ENCODE peak calls at places on chromosomes 4 and X, in eight cellular contexts. One of them, this sample, is unnamed.

GRCh38 chr4:140790171-140790570 is 34.0 kb upstream of the TBC1D9 start:
- DNase-seq in nephron progenitor cell: no peak
- DNase-seq in tibial artery: no peak
- DNase-seq in neural crest cell: no peak
- DNase-seq in lower lobe of right lung: no peak
- DNase-seq in prostate gland: no peak
- DNase-seq in AG10803: no peak
- DNase-seq in brain microvascular endothelial cell: no peak
- DNase-seq in this sample: no peak

GRCh38 chrX:49877397-49878101 is 1.7 kb upstream of the USP27X start:
- DNase-seq in nephron progenitor cell: no peak
- DNase-seq in tibial artery: no peak
- DNase-seq in neural crest cell: no peak
- DNase-seq in lower lobe of right lung: no peak
- DNase-seq in prostate gland: no peak
- DNase-seq in AG10803: no peak
- DNase-seq in brain microvascular endothelial cell: no peak
- DNase-seq in this sample: no peak

GRCh38 chr4:788006-788635 is 37.8 kb downstream of the CPLX1 start:
- DNase-seq in nephron progenitor cell: no peak
- DNase-seq in tibial artery: no peak
- DNase-seq in neural crest cell: no peak
- DNase-seq in lower lobe of right lung: peak; percentile 32
- DNase-seq in prostate gland: no peak
- DNase-seq in AG10803: no peak
- DNase-seq in brain microvascular endothelial cell: no peak
- DNase-seq in this sample: no peak

GRCh38 chrX:41541381-41541780 is 94.2 kb downstream of the NYX start:
- DNase-seq in nephron progenitor cell: no peak
- DNase-seq in tibial artery: no peak
- DNase-seq in neural crest cell: no peak
- DNase-seq in lower lobe of right lung: no peak
- DNase-seq in prostate gland: no peak
- DNase-seq in AG10803: peak; percentile 13
- DNase-seq in brain microvascular endothelial cell: no peak
- DNase-seq in this sample: no peak

GRCh38 chrX:42237956-42238355 is 314.6 kb upstream of the CASK start:
- DNase-seq in nephron progenitor cell: no peak
- DNase-seq in tibial artery: no peak
- DNase-seq in neural crest cell: no peak
- DNase-seq in lower lobe of right lung: no peak
- DNase-seq in prostate gland: no peak
- DNase-seq in AG10803: peak; percentile 0
- DNase-seq in brain microvascular endothelial cell: peak; percentile 2
- DNase-seq in this sample: no peak

GRCh38 chr4:89305712-89306437 is 1.7 kb downstream of the GPRIN3 start:
- DNase-seq in nephron progenitor cell: no peak
- DNase-seq in tibial artery: no peak
- DNase-seq in neural crest cell: no peak
- DNase-seq in lower lobe of right lung: no peak
- DNase-seq in prostate gland: no peak
- DNase-seq in AG10803: peak; percentile 31
- DNase-seq in brain microvascular endothelial cell: peak; percentile 23
- DNase-seq in this sample: no peak

GRCh38 chr4:147964519-147964918 is 232.6 kb downstream of the ARHGAP10 start:
- DNase-seq in nephron progenitor cell: no peak
- DNase-seq in tibial artery: no peak
- DNase-seq in neural crest cell: no peak
- DNase-seq in lower lobe of right lung: no peak
- DNase-seq in prostate gland: no peak
- DNase-seq in AG10803: no peak
- DNase-seq in brain microvascular endothelial cell: no peak
- DNase-seq in this sample: no peak

GRCh38 chr4:38094419-38094818 is 134.2 kb downstream of the PTTG2 start:
- DNase-seq in nephron progenitor cell: no peak
- DNase-seq in tibial artery: no peak
- DNase-seq in neural crest cell: no peak
- DNase-seq in lower lobe of right lung: no peak
- DNase-seq in prostate gland: no peak
- DNase-seq in AG10803: no peak
- DNase-seq in brain microvascular endothelial cell: no peak
- DNase-seq in this sample: no peak

GRCh38 chr4:30717208-30718020 is 2.8 kb upstream of the PCDH7 start:
- DNase-seq in nephron progenitor cell: peak; percentile 65
- DNase-seq in tibial artery: peak; percentile 73
- DNase-seq in neural crest cell: peak; percentile 57
- DNase-seq in lower lobe of right lung: peak; percentile 51
- DNase-seq in prostate gland: peak; percentile 14
- DNase-seq in AG10803: peak; percentile 16
- DNase-seq in brain microvascular endothelial cell: peak; percentile 42
- DNase-seq in this sample: peak; percentile 60

GRCh38 chr4:8846864-8847263 is 24.8 kb downstream of the HMX1 start:
- DNase-seq in nephron progenitor cell: no peak
- DNase-seq in tibial artery: peak; percentile 31
- DNase-seq in neural crest cell: no peak
- DNase-seq in lower lobe of right lung: peak; percentile 12
- DNase-seq in prostate gland: no peak
- DNase-seq in AG10803: no peak
- DNase-seq in brain microvascular endothelial cell: no peak
- DNase-seq in this sample: no peak

GRCh38 chrX:11965436-11965835 is 172.8 kb upstream of the FRMPD4 start:
- DNase-seq in nephron progenitor cell: no peak
- DNase-seq in tibial artery: no peak
- DNase-seq in neural crest cell: no peak
- DNase-seq in lower lobe of right lung: no peak
- DNase-seq in prostate gland: no peak
- DNase-seq in AG10803: no peak
- DNase-seq in brain microvascular endothelial cell: no peak
- DNase-seq in this sample: no peak

GRCh38 chr4:12966741-12967140 is 517.4 kb downstream of the RAB28 start:
- DNase-seq in nephron progenitor cell: no peak
- DNase-seq in tibial artery: no peak
- DNase-seq in neural crest cell: no peak
- DNase-seq in lower lobe of right lung: no peak
- DNase-seq in prostate gland: no peak
- DNase-seq in AG10803: no peak
- DNase-seq in brain microvascular endothelial cell: no peak
- DNase-seq in this sample: no peak

GRCh38 chrX:150587585-150588503 is 19.4 kb downstream of the MTM1 start:
- DNase-seq in nephron progenitor cell: peak; percentile 33
- DNase-seq in tibial artery: no peak
- DNase-seq in neural crest cell: no peak
- DNase-seq in lower lobe of right lung: no peak
- DNase-seq in prostate gland: no peak
- DNase-seq in AG10803: peak; percentile 17
- DNase-seq in brain microvascular endothelial cell: peak; percentile 4
- DNase-seq in this sample: peak; percentile 44

DNA sequence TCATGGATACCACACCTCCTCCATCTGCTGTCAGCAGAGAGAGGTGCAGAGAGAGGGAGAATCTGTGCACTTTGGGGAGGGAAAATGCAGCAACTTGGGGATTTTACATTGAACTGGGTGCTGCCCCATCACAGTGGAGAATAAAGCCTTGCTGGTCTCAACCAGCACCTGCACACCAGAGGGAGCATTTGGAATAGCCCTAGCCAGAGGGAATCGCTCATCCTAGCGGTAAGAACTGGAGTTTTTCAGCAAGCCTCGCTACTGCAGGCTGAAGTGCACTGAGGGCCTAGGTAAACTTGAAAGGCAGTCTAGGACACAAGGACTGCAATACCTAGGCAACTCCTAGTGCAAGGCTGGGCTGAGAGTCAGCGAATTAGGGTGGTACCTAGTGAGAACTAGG is 148.7 kb downstream of the KDR start:
- DNase-seq in nephron progenitor cell: no peak
- DNase-seq in tibial artery: no peak
- DNase-seq in neural crest cell: no peak
- DNase-seq in lower lobe of right lung: no peak
- DNase-seq in prostate gland: no peak
- DNase-seq in AG10803: no peak
- DNase-seq in brain microvascular endothelial cell: no peak
- DNase-seq in this sample: no peak
- TF ChIP-seq CTCF in nephron progenitor cell: no peak
- TF ChIP-seq CTCF in tibial artery: no peak
- TF ChIP-seq CTCF in neural crest cell: no peak
- TF ChIP-seq CTCF in lower lobe of right lung: no peak
- TF ChIP-seq CTCF in prostate gland: no peak
- TF ChIP-seq CTCF in AG10803: no peak
- TF ChIP-seq CTCF in brain microvascular endothelial cell: peak; percentile 45
- TF ChIP-seq CTCF in this sample: no peak

DNA sequence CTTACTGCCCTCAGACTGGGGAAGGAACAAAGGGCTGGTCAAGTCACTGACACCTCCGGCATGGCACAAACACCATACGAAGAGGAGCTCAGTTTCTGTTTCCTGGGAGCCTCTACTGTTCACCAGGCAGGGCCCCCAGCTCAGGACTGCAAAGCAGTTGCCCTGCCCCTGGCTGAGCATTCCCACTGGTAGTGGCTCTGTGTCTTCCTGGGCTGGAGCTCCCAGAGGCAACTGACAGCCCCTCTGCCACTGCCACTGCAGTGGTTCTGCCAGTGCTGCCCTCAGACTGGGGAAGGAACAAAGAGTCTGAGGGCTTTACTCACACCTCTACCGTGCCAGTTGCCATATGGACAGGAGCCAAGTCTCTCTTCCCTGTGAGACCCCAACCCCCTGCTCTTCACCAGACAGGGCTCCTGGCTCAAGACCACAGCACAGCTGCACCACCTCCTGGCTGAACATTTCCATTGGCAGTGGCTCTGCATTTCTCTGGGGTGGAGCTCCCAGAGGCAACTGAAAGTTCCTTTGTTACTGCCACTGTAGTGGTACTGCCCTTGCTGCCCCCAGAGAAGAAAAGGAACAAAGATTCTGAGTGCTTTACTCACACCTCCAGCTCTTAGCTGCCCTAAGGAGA is 67.9 kb downstream of the SMARCA5 start:
- DNase-seq in nephron progenitor cell: no peak
- DNase-seq in tibial artery: no peak
- DNase-seq in neural crest cell: no peak
- DNase-seq in lower lobe of right lung: no peak
- DNase-seq in prostate gland: no peak
- DNase-seq in AG10803: no peak
- DNase-seq in brain microvascular endothelial cell: no peak
- DNase-seq in this sample: no peak
- TF ChIP-seq CTCF in nephron progenitor cell: no peak
- TF ChIP-seq CTCF in tibial artery: no peak
- TF ChIP-seq CTCF in neural crest cell: no peak
- TF ChIP-seq CTCF in lower lobe of right lung: no peak
- TF ChIP-seq CTCF in prostate gland: no peak
- TF ChIP-seq CTCF in AG10803: no peak
- TF ChIP-seq CTCF in brain microvascular endothelial cell: no peak
- TF ChIP-seq CTCF in this sample: no peak

GRCh38 chrX:83771664-83772063 is 89.3 kb upstream of the CYLC1 start:
- DNase-seq in nephron progenitor cell: no peak
- DNase-seq in tibial artery: no peak
- DNase-seq in neural crest cell: no peak
- DNase-seq in lower lobe of right lung: no peak
- DNase-seq in prostate gland: no peak
- DNase-seq in AG10803: no peak
- DNase-seq in brain microvascular endothelial cell: no peak
- DNase-seq in this sample: no peak
- TF ChIP-seq CTCF in nephron progenitor cell: peak; percentile 8
- TF ChIP-seq CTCF in tibial artery: no peak
- TF ChIP-seq CTCF in neural crest cell: no peak
- TF ChIP-seq CTCF in lower lobe of right lung: no peak
- TF ChIP-seq CTCF in prostate gland: no peak
- TF ChIP-seq CTCF in AG10803: no peak
- TF ChIP-seq CTCF in brain microvascular endothelial cell: no peak
- TF ChIP-seq CTCF in this sample: no peak

GRCh38 chr4:123398151-123398802 is 1.7 kb downstream of the SPRY1 start:
- DNase-seq in nephron progenitor cell: peak; percentile 76
- DNase-seq in tibial artery: peak; percentile 85
- DNase-seq in neural crest cell: peak; percentile 65
- DNase-seq in lower lobe of right lung: peak; percentile 84
- DNase-seq in prostate gland: peak; percentile 55
- DNase-seq in AG10803: peak; percentile 60
- DNase-seq in brain microvascular endothelial cell: peak; percentile 50
- DNase-seq in this sample: peak; percentile 49
- TF ChIP-seq CTCF in nephron progenitor cell: peak; percentile 33
- TF ChIP-seq CTCF in tibial artery: peak; percentile 50
- TF ChIP-seq CTCF in neural crest cell: peak; percentile 67
- TF ChIP-seq CTCF in lower lobe of right lung: peak; percentile 59
- TF ChIP-seq CTCF in prostate gland: no peak
- TF ChIP-seq CTCF in AG10803: peak; percentile 34
- TF ChIP-seq CTCF in brain microvascular endothelial cell: peak; percentile 45
- TF ChIP-seq CTCF in this sample: peak; percentile 41

DNA sequence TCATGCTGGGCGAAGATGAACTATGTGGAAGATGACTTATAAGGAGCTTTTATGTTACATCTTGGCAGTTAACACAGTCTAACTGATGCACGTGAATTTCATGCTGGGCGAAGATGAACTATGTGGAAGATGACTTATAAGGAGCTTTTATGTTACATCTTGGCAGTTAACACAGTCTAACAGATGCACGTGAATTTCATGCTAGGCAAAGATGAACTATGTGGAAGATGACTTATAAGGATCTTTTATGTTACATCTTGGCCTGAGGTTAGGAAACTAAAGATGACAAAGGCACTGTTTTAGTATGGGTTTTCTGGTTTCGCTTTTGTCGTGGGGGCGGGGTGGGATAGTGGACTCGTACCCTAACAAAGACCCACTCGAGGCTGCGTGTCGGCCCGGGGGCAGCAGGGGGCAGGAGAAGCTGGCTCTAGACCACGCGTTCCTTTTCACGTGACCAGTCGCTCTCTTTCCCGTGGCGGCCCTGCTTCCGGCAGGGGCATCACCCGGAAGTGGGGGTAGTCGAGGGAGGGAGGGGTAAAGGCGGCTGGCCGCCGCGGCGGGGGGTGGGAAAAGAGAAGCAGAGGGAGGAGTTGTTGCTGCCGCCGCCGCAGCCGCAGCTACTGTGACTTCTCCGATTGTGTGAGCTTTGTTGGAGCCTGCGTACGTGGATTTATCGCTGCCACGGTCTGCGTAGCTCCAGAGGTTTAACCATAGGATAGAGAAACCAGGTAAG is at the start of gene ATP7A:
- DNase-seq in nephron progenitor cell: peak; percentile 79
- DNase-seq in tibial artery: peak; percentile 92
- DNase-seq in neural crest cell: peak; percentile 66
- DNase-seq in lower lobe of right lung: peak; percentile 93
- DNase-seq in prostate gland: peak; percentile 81
- DNase-seq in AG10803: peak; percentile 86
- DNase-seq in brain microvascular endothelial cell: peak; percentile 84
- DNase-seq in this sample: peak; percentile 78
- TF ChIP-seq CTCF in nephron progenitor cell: peak; percentile 19
- TF ChIP-seq CTCF in tibial artery: peak; percentile 49
- TF ChIP-seq CTCF in neural crest cell: peak; percentile 61
- TF ChIP-seq CTCF in lower lobe of right lung: peak; percentile 47
- TF ChIP-seq CTCF in prostate gland: peak; percentile 57
- TF ChIP-seq CTCF in AG10803: peak; percentile 55
- TF ChIP-seq CTCF in brain microvascular endothelial cell: peak; percentile 68
- TF ChIP-seq CTCF in this sample: peak; percentile 63

GRCh38 chr4:48033825-48034413 is 17.3 kb downstream of the NIPAL1 start:
- DNase-seq in nephron progenitor cell: no peak
- DNase-seq in tibial artery: no peak
- DNase-seq in neural crest cell: peak; percentile 8
- DNase-seq in lower lobe of right lung: no peak
- DNase-seq in prostate gland: peak; percentile 20
- DNase-seq in AG10803: no peak
- DNase-seq in brain microvascular endothelial cell: peak; percentile 57
- DNase-seq in this sample: no peak
- TF ChIP-seq CTCF in nephron progenitor cell: peak; percentile 40
- TF ChIP-seq CTCF in tibial artery: no peak
- TF ChIP-seq CTCF in neural crest cell: peak; percentile 72
- TF ChIP-seq CTCF in lower lobe of right lung: peak; percentile 33
- TF ChIP-seq CTCF in prostate gland: no peak
- TF ChIP-seq CTCF in AG10803: peak; percentile 61
- TF ChIP-seq CTCF in brain microvascular endothelial cell: peak; percentile 72
- TF ChIP-seq CTCF in this sample: peak; percentile 76

This sample was measured in PC-9.